ENCODE peak calls at places on chromosomes 1 and 21, in seven cellular contexts. One of them, this sample, is unnamed.

GRCh38 chr1:167428418-167428817 is 89.9 kb downstream of the CD247 start:
- DNase-seq in Right ventricle myocardium superior: no peak
- DNase-seq in GM12865: no peak
- DNase-seq in cardiac muscle cell: no peak
- DNase-seq in tibial nerve: no peak
- DNase-seq in OCI-M1: peak; percentile 42
- DNase-seq in body of pancreas: no peak
- DNase-seq in this sample: no peak

GRCh38 chr1:39044762-39045161 is 18.6 kb downstream of the NDUFS5 start:
- DNase-seq in cardiac muscle cell: no peak
- DNase-seq in GM12865: no peak
- DNase-seq in OCI-M1: peak; percentile 57
- DNase-seq in body of pancreas: no peak
- DNase-seq in Right ventricle myocardium superior: no peak
- DNase-seq in tibial nerve: no peak
- DNase-seq in this sample: no peak

GRCh38 chr1:176384841-176385240 is 78.1 kb upstream of the PAPPA2 start:
- DNase-seq in OCI-M1: no peak
- DNase-seq in cardiac muscle cell: no peak
- DNase-seq in Right ventricle myocardium superior: no peak
- DNase-seq in GM12865: no peak
- DNase-seq in body of pancreas: no peak
- DNase-seq in tibial nerve: no peak
- DNase-seq in this sample: no peak

GRCh38 chr1:207259391-207259790 is 62.1 kb upstream of the CD55 start:
- DNase-seq in tibial nerve: no peak
- DNase-seq in body of pancreas: peak; percentile 8
- DNase-seq in GM12865: peak; percentile 3
- DNase-seq in cardiac muscle cell: no peak
- DNase-seq in Right ventricle myocardium superior: no peak
- DNase-seq in OCI-M1: peak; percentile 51
- DNase-seq in this sample: no peak

GRCh38 chr1:208533746-208534603 is 289.8 kb upstream of the PLXNA2 start:
- DNase-seq in GM12865: no peak
- DNase-seq in body of pancreas: no peak
- DNase-seq in cardiac muscle cell: no peak
- DNase-seq in OCI-M1: no peak
- DNase-seq in Right ventricle myocardium superior: no peak
- DNase-seq in tibial nerve: no peak
- DNase-seq in this sample: no peak

GRCh38 chr1:88678405-88678804 is 5.7 kb upstream of the PKN2 start:
- DNase-seq in body of pancreas: no peak
- DNase-seq in Right ventricle myocardium superior: no peak
- DNase-seq in GM12865: no peak
- DNase-seq in OCI-M1: peak; percentile 71
- DNase-seq in tibial nerve: no peak
- DNase-seq in cardiac muscle cell: no peak
- DNase-seq in this sample: no peak

GRCh38 chr1:5388622-5389021 is 603.6 kb downstream of the NPHP4 start:
- DNase-seq in GM12865: no peak
- DNase-seq in tibial nerve: no peak
- DNase-seq in body of pancreas: no peak
- DNase-seq in cardiac muscle cell: no peak
- DNase-seq in Right ventricle myocardium superior: no peak
- DNase-seq in OCI-M1: no peak
- DNase-seq in this sample: no peak

GRCh38 chr1:57162607-57163235 is 196.9 kb upstream of the C8B start:
- DNase-seq in OCI-M1: no peak
- DNase-seq in tibial nerve: no peak
- DNase-seq in GM12865: no peak
- DNase-seq in Right ventricle myocardium superior: peak; percentile 51
- DNase-seq in body of pancreas: peak; percentile 3
- DNase-seq in cardiac muscle cell: no peak
- DNase-seq in this sample: no peak

GRCh38 chr1:11729498-11730428 is 6.2 kb upstream of the AGTRAP start:
- DNase-seq in cardiac muscle cell: no peak
- DNase-seq in GM12865: no peak
- DNase-seq in body of pancreas: peak; percentile 47
- DNase-seq in tibial nerve: no peak
- DNase-seq in Right ventricle myocardium superior: peak; percentile 61
- DNase-seq in OCI-M1: peak; percentile 66
- DNase-seq in this sample: no peak

GRCh38 chr1:111920221-111921024 is 69.0 kb downstream of the KCND3 start:
- DNase-seq in tibial nerve: no peak
- DNase-seq in cardiac muscle cell: no peak
- DNase-seq in GM12865: no peak
- DNase-seq in Right ventricle myocardium superior: no peak
- DNase-seq in OCI-M1: peak; percentile 15
- DNase-seq in body of pancreas: peak; percentile 62
- DNase-seq in this sample: no peak

GRCh38 chr1:240417317-240417716 is 194.6 kb downstream of the GREM2 start:
- DNase-seq in OCI-M1: no peak
- DNase-seq in GM12865: no peak
- DNase-seq in Right ventricle myocardium superior: no peak
- DNase-seq in cardiac muscle cell: no peak
- DNase-seq in tibial nerve: no peak
- DNase-seq in body of pancreas: no peak
- DNase-seq in this sample: no peak

GRCh38 chr1:30914931-30915330 is 6.4 kb upstream of the SDC3 start:
- DNase-seq in cardiac muscle cell: no peak
- DNase-seq in GM12865: no peak
- DNase-seq in OCI-M1: no peak
- DNase-seq in Right ventricle myocardium superior: no peak
- DNase-seq in tibial nerve: no peak
- DNase-seq in body of pancreas: no peak
- DNase-seq in this sample: no peak

GRCh38 chr1:222814536-222815366 is at the start of gene DISP1:
- DNase-seq in GM12865: peak; percentile 86
- DNase-seq in OCI-M1: peak; percentile 73
- DNase-seq in cardiac muscle cell: peak; percentile 88
- DNase-seq in body of pancreas: peak; percentile 89
- DNase-seq in Right ventricle myocardium superior: peak; percentile 89
- DNase-seq in tibial nerve: peak; percentile 61
- DNase-seq in this sample: peak; percentile 91

GRCh38 chr1:167711797-167712196 is 10.0 kb upstream of the MPZL1 start:
- DNase-seq in Right ventricle myocardium superior: no peak
- DNase-seq in OCI-M1: no peak
- DNase-seq in tibial nerve: no peak
- DNase-seq in body of pancreas: no peak
- DNase-seq in cardiac muscle cell: no peak
- DNase-seq in GM12865: no peak
- DNase-seq in this sample: no peak

GRCh38 chr21:45140346-45140940 is 66.1 kb downstream of the ADARB1 start:
- DNase-seq in tibial nerve: peak; percentile 45
- DNase-seq in body of pancreas: peak; percentile 82
- DNase-seq in Right ventricle myocardium superior: peak; percentile 75
- DNase-seq in cardiac muscle cell: peak; percentile 90
- DNase-seq in GM12865: peak; percentile 89
- DNase-seq in OCI-M1: peak; percentile 95
- DNase-seq in this sample: peak; percentile 88

GRCh38 chr1:205357567-205357966 is 845 bp upstream of the KLHDC8A start:
- DNase-seq in OCI-M1: no peak
- DNase-seq in body of pancreas: no peak
- DNase-seq in GM12865: no peak
- DNase-seq in tibial nerve: no peak
- DNase-seq in cardiac muscle cell: no peak
- DNase-seq in Right ventricle myocardium superior: no peak
- DNase-seq in this sample: no peak

GRCh38 chr1:75092141-75092540 is 42.0 kb upstream of the LHX8 start:
- DNase-seq in OCI-M1: no peak
- DNase-seq in cardiac muscle cell: no peak
- DNase-seq in Right ventricle myocardium superior: no peak
- DNase-seq in tibial nerve: no peak
- DNase-seq in body of pancreas: no peak
- DNase-seq in GM12865: peak; percentile 1
- DNase-seq in this sample: no peak

GRCh38 chr1:164588388-164589341 is 29.7 kb downstream of the PBX1 start:
- DNase-seq in body of pancreas: peak; percentile 41
- DNase-seq in cardiac muscle cell: peak; percentile 79
- DNase-seq in GM12865: no peak
- DNase-seq in tibial nerve: no peak
- DNase-seq in OCI-M1: no peak
- DNase-seq in Right ventricle myocardium superior: peak; percentile 88
- DNase-seq in this sample: no peak

GRCh38 chr1:94079056-94079990 is 41.6 kb downstream of the ABCA4 start:
- DNase-seq in cardiac muscle cell: no peak
- DNase-seq in tibial nerve: no peak
- DNase-seq in OCI-M1: no peak
- DNase-seq in Right ventricle myocardium superior: no peak
- DNase-seq in body of pancreas: no peak
- DNase-seq in GM12865: peak; percentile 26
- DNase-seq in this sample: no peak

GRCh38 chr1:243459059-243459458 is 203.2 kb downstream of the SDCCAG8 start:
- DNase-seq in body of pancreas: no peak
- DNase-seq in OCI-M1: peak; percentile 43
- DNase-seq in GM12865: no peak
- DNase-seq in Right ventricle myocardium superior: no peak
- DNase-seq in tibial nerve: no peak
- DNase-seq in cardiac muscle cell: no peak
- DNase-seq in this sample: no peak

GRCh38 chr1:200359610-200360163 is 50.1 kb downstream of the ZNF281 start:
- DNase-seq in cardiac muscle cell: no peak
- DNase-seq in Right ventricle myocardium superior: no peak
- DNase-seq in GM12865: no peak
- DNase-seq in tibial nerve: no peak
- DNase-seq in OCI-M1: no peak
- DNase-seq in body of pancreas: no peak
- DNase-seq in this sample: no peak

This sample was measured in GM13976.